ENCODE peak calls at places on chromosomes 13 and 19, in nine cellular contexts. One of them, this sample, is unnamed.

GRCh38 chr13:41075034-41075433 is 13.7 kb downstream of the WBP4 start:
- DNase-seq in left ventricle myocardium inferior: no peak
- DNase-seq in transverse colon: no peak
- DNase-seq in cardiac muscle cell: peak; percentile 66
- DNase-seq in psoas muscle: no peak
- DNase-seq in heart left ventricle: no peak
- DNase-seq in AG04450: no peak
- DNase-seq in HepG2: no peak
- DNase-seq in heart right ventricle: no peak
- DNase-seq in this sample: no peak

GRCh38 chr19:2149980-2150793 is 1.2 kb downstream of the AP3D1 start:
- DNase-seq in left ventricle myocardium inferior: no peak
- DNase-seq in transverse colon: peak; percentile 44
- DNase-seq in cardiac muscle cell: peak; percentile 33
- DNase-seq in psoas muscle: no peak
- DNase-seq in heart left ventricle: no peak
- DNase-seq in AG04450: no peak
- DNase-seq in HepG2: no peak
- DNase-seq in heart right ventricle: no peak
- DNase-seq in this sample: no peak

GRCh38 chr13:89883893-89884448 is 1463.5 kb upstream of the MIR17HG start:
- DNase-seq in left ventricle myocardium inferior: no peak
- DNase-seq in transverse colon: no peak
- DNase-seq in cardiac muscle cell: no peak
- DNase-seq in psoas muscle: no peak
- DNase-seq in heart left ventricle: no peak
- DNase-seq in AG04450: no peak
- DNase-seq in HepG2: no peak
- DNase-seq in heart right ventricle: peak; percentile 8
- DNase-seq in this sample: no peak

GRCh38 chr19:32720216-32720935 is 809 bp downstream of the TDRD12 start:
- DNase-seq in left ventricle myocardium inferior: no peak
- DNase-seq in transverse colon: no peak
- DNase-seq in cardiac muscle cell: no peak
- DNase-seq in psoas muscle: no peak
- DNase-seq in heart left ventricle: no peak
- DNase-seq in AG04450: no peak
- DNase-seq in HepG2: no peak
- DNase-seq in heart right ventricle: no peak
- DNase-seq in this sample: no peak

GRCh38 chr19:14563989-14564650 is 7.7 kb downstream of the NDUFB7 start:
- DNase-seq in left ventricle myocardium inferior: no peak
- DNase-seq in transverse colon: no peak
- DNase-seq in cardiac muscle cell: peak; percentile 21
- DNase-seq in psoas muscle: peak; percentile 82
- DNase-seq in heart left ventricle: no peak
- DNase-seq in AG04450: no peak
- DNase-seq in HepG2: no peak
- DNase-seq in heart right ventricle: peak; percentile 55
- DNase-seq in this sample: no peak

GRCh38 chr13:70353096-70353495 is 244.8 kb upstream of the KLHL1 start:
- DNase-seq in left ventricle myocardium inferior: no peak
- DNase-seq in transverse colon: no peak
- DNase-seq in cardiac muscle cell: no peak
- DNase-seq in psoas muscle: no peak
- DNase-seq in heart left ventricle: no peak
- DNase-seq in AG04450: no peak
- DNase-seq in HepG2: no peak
- DNase-seq in heart right ventricle: no peak
- DNase-seq in this sample: no peak

GRCh38 chr13:51923983-51924539 is 62.3 kb downstream of the CCDC70 start:
- DNase-seq in left ventricle myocardium inferior: no peak
- DNase-seq in transverse colon: no peak
- DNase-seq in cardiac muscle cell: no peak
- DNase-seq in psoas muscle: no peak
- DNase-seq in heart left ventricle: no peak
- DNase-seq in AG04450: no peak
- DNase-seq in HepG2: peak; percentile 44
- DNase-seq in heart right ventricle: no peak
- DNase-seq in this sample: no peak

GRCh38 chr13:50668882-50669281 is 174.6 kb downstream of the DLEU7 start:
- DNase-seq in left ventricle myocardium inferior: no peak
- DNase-seq in transverse colon: no peak
- DNase-seq in cardiac muscle cell: no peak
- DNase-seq in psoas muscle: no peak
- DNase-seq in heart left ventricle: no peak
- DNase-seq in AG04450: no peak
- DNase-seq in HepG2: no peak
- DNase-seq in heart right ventricle: no peak
- DNase-seq in this sample: no peak

GRCh38 chr13:112702341-112702982 is 12.6 kb downstream of the ATP11A start:
- DNase-seq in left ventricle myocardium inferior: no peak
- DNase-seq in transverse colon: peak; percentile 3
- DNase-seq in cardiac muscle cell: no peak
- DNase-seq in psoas muscle: no peak
- DNase-seq in heart left ventricle: no peak
- DNase-seq in AG04450: no peak
- DNase-seq in HepG2: no peak
- DNase-seq in heart right ventricle: no peak
- DNase-seq in this sample: peak; percentile 12

GRCh38 chr19:13781547-13781946 is 7.3 kb downstream of the C19orf53 start:
- DNase-seq in left ventricle myocardium inferior: peak; percentile 72
- DNase-seq in transverse colon: peak; percentile 76
- DNase-seq in cardiac muscle cell: peak; percentile 94
- DNase-seq in psoas muscle: peak; percentile 78
- DNase-seq in heart left ventricle: peak; percentile 75
- DNase-seq in AG04450: no peak
- DNase-seq in HepG2: no peak
- DNase-seq in heart right ventricle: peak; percentile 55
- DNase-seq in this sample: peak; percentile 87

GRCh38 chr13:41652735-41653361 is 195.5 kb downstream of the RGCC start:
- DNase-seq in left ventricle myocardium inferior: no peak
- DNase-seq in transverse colon: no peak
- DNase-seq in cardiac muscle cell: peak; percentile 76
- DNase-seq in psoas muscle: no peak
- DNase-seq in heart left ventricle: no peak
- DNase-seq in AG04450: peak; percentile 42
- DNase-seq in HepG2: peak; percentile 62
- DNase-seq in heart right ventricle: no peak
- DNase-seq in this sample: no peak

GRCh38 chr19:31938675-31939074 is 406.7 kb upstream of the ZNF507 start:
- DNase-seq in left ventricle myocardium inferior: no peak
- DNase-seq in transverse colon: no peak
- DNase-seq in cardiac muscle cell: no peak
- DNase-seq in psoas muscle: no peak
- DNase-seq in heart left ventricle: no peak
- DNase-seq in AG04450: no peak
- DNase-seq in HepG2: no peak
- DNase-seq in heart right ventricle: no peak
- DNase-seq in this sample: no peak

GRCh38 chr13:51220706-51221105 is 1.5 kb upstream of the FAM124A start:
- DNase-seq in left ventricle myocardium inferior: no peak
- DNase-seq in transverse colon: no peak
- DNase-seq in cardiac muscle cell: no peak
- DNase-seq in psoas muscle: no peak
- DNase-seq in heart left ventricle: no peak
- DNase-seq in AG04450: no peak
- DNase-seq in HepG2: no peak
- DNase-seq in heart right ventricle: no peak
- DNase-seq in this sample: no peak

GRCh38 chr13:73274147-73274546 is 215.3 kb downstream of the KLF5 start:
- DNase-seq in left ventricle myocardium inferior: no peak
- DNase-seq in transverse colon: no peak
- DNase-seq in cardiac muscle cell: no peak
- DNase-seq in psoas muscle: no peak
- DNase-seq in heart left ventricle: no peak
- DNase-seq in AG04450: no peak
- DNase-seq in HepG2: no peak
- DNase-seq in heart right ventricle: no peak
- DNase-seq in this sample: no peak

GRCh38 chr13:109979186-109979585 is 192.8 kb upstream of the IRS2 start:
- DNase-seq in left ventricle myocardium inferior: no peak
- DNase-seq in transverse colon: no peak
- DNase-seq in cardiac muscle cell: no peak
- DNase-seq in psoas muscle: no peak
- DNase-seq in heart left ventricle: no peak
- DNase-seq in AG04450: no peak
- DNase-seq in HepG2: no peak
- DNase-seq in heart right ventricle: no peak
- DNase-seq in this sample: no peak

GRCh38 chr13:112970552-112971287 is 1.7 kb downstream of the MCF2L start:
- DNase-seq in left ventricle myocardium inferior: no peak
- DNase-seq in transverse colon: peak; percentile 3
- DNase-seq in cardiac muscle cell: no peak
- DNase-seq in psoas muscle: no peak
- DNase-seq in heart left ventricle: no peak
- DNase-seq in AG04450: no peak
- DNase-seq in HepG2: no peak
- DNase-seq in heart right ventricle: no peak
- DNase-seq in this sample: peak; percentile 48

GRCh38 chr13:31639443-31640163 is 99.7 kb upstream of the RXFP2 start:
- DNase-seq in left ventricle myocardium inferior: no peak
- DNase-seq in transverse colon: no peak
- DNase-seq in cardiac muscle cell: peak; percentile 33
- DNase-seq in psoas muscle: no peak
- DNase-seq in heart left ventricle: no peak
- DNase-seq in AG04450: no peak
- DNase-seq in HepG2: no peak
- DNase-seq in heart right ventricle: no peak
- DNase-seq in this sample: no peak

DNA sequence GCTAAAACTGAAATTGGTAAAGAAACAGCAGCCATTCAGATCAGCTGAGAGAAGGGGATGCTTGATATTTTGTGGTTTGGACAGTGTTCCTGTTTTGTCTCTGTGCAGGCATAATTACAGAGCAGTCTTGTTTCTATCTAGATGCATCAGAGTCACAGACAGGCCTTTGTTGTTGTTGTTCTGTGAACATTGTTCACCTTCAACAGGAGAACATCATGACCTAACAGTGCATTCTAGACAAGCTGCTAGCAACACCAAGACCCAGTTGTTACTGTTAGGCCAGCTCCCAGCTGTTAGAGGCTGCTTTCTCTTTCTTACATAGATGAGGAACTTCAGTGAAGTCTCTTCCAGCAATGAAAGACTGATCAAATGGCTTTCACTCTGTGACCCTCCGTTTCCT is 8.5 kb upstream of the LSR start:
- DNase-seq in left ventricle myocardium inferior: no peak
- DNase-seq in transverse colon: peak; percentile 11
- DNase-seq in cardiac muscle cell: no peak
- DNase-seq in psoas muscle: no peak
- DNase-seq in heart left ventricle: no peak
- DNase-seq in AG04450: no peak
- DNase-seq in HepG2: no peak
- DNase-seq in heart right ventricle: no peak
- DNase-seq in this sample: no peak
- H3K27ac ChIP-seq in left ventricle myocardium inferior: no peak overlapping the region
- H3K27ac ChIP-seq in transverse colon: peak overlapping the region; percentile 38
- H3K27ac ChIP-seq in cardiac muscle cell: no peak overlapping the region
- H3K27ac ChIP-seq in psoas muscle: no peak overlapping the region
- H3K27ac ChIP-seq in heart left ventricle: no peak overlapping the region
- H3K27ac ChIP-seq in AG04450: no peak overlapping the region
- H3K27ac ChIP-seq in HepG2: no peak overlapping the region
- H3K27ac ChIP-seq in heart right ventricle: no peak overlapping the region
- H3K27ac ChIP-seq in this sample: no peak overlapping the region

GRCh38 chr13:20869540-20869939 is 33.0 kb downstream of the XPO4 start:
- DNase-seq in left ventricle myocardium inferior: no peak
- DNase-seq in transverse colon: no peak
- DNase-seq in cardiac muscle cell: peak; percentile 41
- DNase-seq in psoas muscle: no peak
- DNase-seq in heart left ventricle: no peak
- DNase-seq in AG04450: no peak
- DNase-seq in HepG2: no peak
- DNase-seq in heart right ventricle: no peak
- DNase-seq in this sample: no peak
- TF ChIP-seq CTCF in left ventricle myocardium inferior: peak; percentile 47
- TF ChIP-seq CTCF in transverse colon: no peak
- TF ChIP-seq CTCF in cardiac muscle cell: peak; percentile 20
- TF ChIP-seq CTCF in psoas muscle: peak; percentile 26
- TF ChIP-seq CTCF in heart left ventricle: peak; percentile 38
- TF ChIP-seq CTCF in AG04450: peak; percentile 40
- TF ChIP-seq CTCF in HepG2: no peak
- TF ChIP-seq CTCF in heart right ventricle: peak; percentile 23
- TF ChIP-seq CTCF in this sample: no peak

GRCh38 chr19:9498183-9498902 is at the start of gene ZNF560:
- DNase-seq in left ventricle myocardium inferior: no peak
- DNase-seq in transverse colon: no peak
- DNase-seq in cardiac muscle cell: peak; percentile 41
- DNase-seq in psoas muscle: no peak
- DNase-seq in heart left ventricle: no peak
- DNase-seq in AG04450: no peak
- DNase-seq in HepG2: no peak
- DNase-seq in heart right ventricle: no peak
- DNase-seq in this sample: no peak
- H3K9me3 ChIP-seq in left ventricle myocardium inferior: peaks cover 68% of the 10 kb centered on the region
- H3K9me3 ChIP-seq in transverse colon: peaks cover 52% of the 10 kb centered on the region
- H3K9me3 ChIP-seq in cardiac muscle cell: no peaks in the 10 kb centered on the region
- H3K9me3 ChIP-seq in psoas muscle: peaks cover 37% of the 10 kb centered on the region
- H3K9me3 ChIP-seq in heart left ventricle: no peaks in the 10 kb centered on the region
- H3K9me3 ChIP-seq in AG04450: peaks cover 44% of the 10 kb centered on the region
- H3K9me3 ChIP-seq in HepG2: peaks cover 38% of the 10 kb centered on the region
- H3K9me3 ChIP-seq in heart right ventricle: peaks cover 62% of the 10 kb centered on the region
- H3K9me3 ChIP-seq in this sample: peaks cover 17% of the 10 kb centered on the region

GRCh38 chr19:18867751-18868150 is 28.2 kb downstream of the CERS1 start:
- DNase-seq in left ventricle myocardium inferior: no peak
- DNase-seq in transverse colon: no peak
- DNase-seq in cardiac muscle cell: no peak
- DNase-seq in psoas muscle: peak; percentile 10
- DNase-seq in heart left ventricle: no peak
- DNase-seq in AG04450: no peak
- DNase-seq in HepG2: no peak
- DNase-seq in heart right ventricle: no peak
- DNase-seq in this sample: no peak
- H3K27ac ChIP-seq in left ventricle myocardium inferior: no peak overlapping the region
- H3K27ac ChIP-seq in transverse colon: no peak overlapping the region
- H3K27ac ChIP-seq in cardiac muscle cell: no peak overlapping the region
- H3K27ac ChIP-seq in psoas muscle: no peak overlapping the region
- H3K27ac ChIP-seq in heart left ventricle: no peak overlapping the region
- H3K27ac ChIP-seq in AG04450: no peak overlapping the region
- H3K27ac ChIP-seq in HepG2: no peak overlapping the region
- H3K27ac ChIP-seq in heart right ventricle: no peak overlapping the region
- H3K27ac ChIP-seq in this sample: no peak overlapping the region

DNA sequence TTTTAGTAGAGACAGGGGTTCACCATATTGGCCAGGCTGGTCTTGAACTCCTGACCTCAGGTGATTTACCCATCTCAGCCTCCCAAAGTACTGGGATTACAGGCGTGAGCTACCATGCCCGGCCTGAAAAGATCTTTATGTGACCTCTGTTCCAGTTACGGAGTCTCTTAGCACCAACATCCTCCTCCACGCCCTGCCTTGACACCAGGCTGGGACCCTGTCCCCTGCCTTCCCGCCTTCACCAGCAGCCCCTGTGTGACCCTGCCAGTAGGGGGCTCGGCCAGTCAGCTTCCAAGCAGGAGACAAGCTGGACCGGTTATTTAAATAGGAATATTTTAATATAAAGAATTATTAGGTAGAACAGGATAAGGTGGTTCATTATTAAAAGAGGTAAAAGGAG is 54.2 kb downstream of the GPR12 start:
- DNase-seq in left ventricle myocardium inferior: no peak
- DNase-seq in transverse colon: no peak
- DNase-seq in cardiac muscle cell: no peak
- DNase-seq in psoas muscle: no peak
- DNase-seq in heart left ventricle: no peak
- DNase-seq in AG04450: no peak
- DNase-seq in HepG2: no peak
- DNase-seq in heart right ventricle: no peak
- DNase-seq in this sample: no peak
- TF ChIP-seq CTCF in left ventricle myocardium inferior: no peak
- TF ChIP-seq CTCF in transverse colon: no peak
- TF ChIP-seq CTCF in cardiac muscle cell: no peak
- TF ChIP-seq CTCF in psoas muscle: no peak
- TF ChIP-seq CTCF in heart left ventricle: no peak
- TF ChIP-seq CTCF in AG04450: no peak
- TF ChIP-seq CTCF in HepG2: no peak
- TF ChIP-seq CTCF in heart right ventricle: no peak
- TF ChIP-seq CTCF in this sample: no peak